ENCODE peak calls at places on chromosomes 12 and 14, in five cellular contexts. F is pancreas; Z is NCI-H1417; Y is stimulated activated CD8-positive, alpha-beta memory T cell treated with anti-CD3 and anti-CD28 coated beads, Interleukin-7, amount 100 ng/mL, for 48 hours; M is T-helper 2 cell treated with Interferon-gamma antibody and Interleukin-4, amounts not matched to agents 5 μg/mL and 100 μg/mL, for 36 hours. K is an unnamed sample.

GRCh38 chr12:24198070-24198469 is 248.6 kb upstream of the SOX5 start:
- DNase-seq in F (no peak), Z (no peak), Y (no peak), M (no peak), K (no peak)

GRCh38 chr12:51818567-51819300 is 29.8 kb downstream of the FIGNL2 start:
- DNase-seq in F (no peak), Z (no peak), Y (no peak), M (no peak), K (no peak)

GRCh38 chr12:14211829-14212455 is 153.5 kb upstream of the ATF7IP start:
- DNase-seq in F (no peak), Z (no peak), Y (no peak), M (no peak), K (no peak)

GRCh38 chr12:55972906-55973597 is 826 bp upstream of the RAB5B start:
- DNase-seq in F (no peak), Z (no peak), Y (no peak), M (no peak), K (no peak)

GRCh38 chr12:53267309-53268008 is 640 bp upstream of the ESPL1 start:
- DNase-seq in F (no peak), Z (no peak), Y (peak; percentile 25), M (peak; percentile 45), K (no peak)

GRCh38 chr12:44848771-44849085 is 27.4 kb downstream of the NELL2 start:
- DNase-seq in F (no peak), Z (no peak), Y (no peak), M (no peak), K (no peak)

GRCh38 chr12:107464644-107465043 is 221.0 kb upstream of the PWP1 start:
- DNase-seq in F (no peak), Z (no peak), Y (no peak), M (no peak), K (no peak)

GRCh38 chr14:68230941-68231717 is 411.6 kb downstream of the RAD51B start:
- DNase-seq in F (peak; percentile 32), Z (no peak), Y (no peak), M (no peak), K (no peak)

GRCh38 chr12:76356094-76356493 is 7.9 kb upstream of the BBS10 start:
- DNase-seq in F (no peak), Z (no peak), Y (no peak), M (no peak), K (no peak)

GRCh38 chr12:85683051-85683450 is 153.2 kb downstream of the RASSF9 start:
- DNase-seq in F (no peak), Z (no peak), Y (no peak), M (no peak), K (no peak)